ENCODE peak calls at places on chromosomes 2 and 18, in ten cellular contexts. T, D, Q, W, H, A, P, E, V and N are unnamed samples. For H3K9me3, the result is how much of the 10 kb centered on the place peaks cover.

GRCh38 chr2:205403244-205403845 is 279.0 kb upstream of the NRP2 start:
- DNase-seq in A (no peak), Q (no peak), W (no peak), H (no peak), T (no peak), P (peak), V (no peak), D (no peak), E (peak), N (no peak)

GRCh38 chr18:33277431-33277830 is 163.1 kb downstream of the CCDC178 start:
- DNase-seq in H (peak), A (no peak), E (no peak), W (no peak), Q (no peak), P (no peak), T (no peak), V (peak), D (no peak), N (no peak)

GRCh38 chr18:26215247-26215970 is 10.8 kb upstream of the TAF4B start:
- DNase-seq in T (no peak), D (no peak), P (no peak), W (no peak), V (no peak), Q (no peak), E (no peak), A (no peak), H (no peak), N (no peak)

GRCh38 chr18:3454365-3455089 is 4.6 kb downstream of the TGIF1 start:
- DNase-seq in P (no peak), Q (peak), D (no peak), A (peak), W (peak), E (peak), V (peak), H (peak), T (peak), N (no peak)

GRCh38 chr18:23138470-23138869 is 3.2 kb downstream of the CABLES1 start:
- DNase-seq in W (no peak), D (peak), H (no peak), Q (no peak), E (no peak), P (no peak), A (no peak), T (no peak), V (no peak), N (no peak)

GRCh38 chr18:36186461-36187137 is 698 bp upstream of the MOCOS start:
- DNase-seq in E (peak), A (peak), Q (peak), V (peak), W (no peak), T (peak), P (no peak), D (peak), H (no peak), N (no peak)

GRCh38 chr2:9211496-9211895 is 4.9 kb downstream of the ASAP2 start:
- DNase-seq in A (no peak), T (no peak), W (no peak), D (peak), V (no peak), Q (no peak), E (peak), H (peak), P (no peak), N (no peak)

GRCh38 chr2:177172034-177172880 is 40.3 kb upstream of the HNRNPA3 start:
- DNase-seq in V (no peak), H (no peak), Q (no peak), P (peak), W (no peak), E (peak), D (no peak), A (peak), T (no peak), N (no peak)

GRCh38 chr2:54313147-54313546 is 57.1 kb upstream of the TSPYL6 start:
- DNase-seq in V (no peak), T (no peak), H (no peak), W (no peak), P (no peak), Q (no peak), D (no peak), A (no peak), E (no peak), N (no peak)

GRCh38 chr2:9390991-9391390 is 32.3 kb downstream of the ITGB1BP1 start:
- DNase-seq in E (no peak), P (no peak), V (no peak), Q (no peak), H (no peak), T (no peak), A (no peak), W (no peak), D (no peak), N (no peak)

GRCh38 chr18:74625157-74625556 is 27.5 kb downstream of the ZNF407 start:
- DNase-seq in Q (no peak), D (no peak), V (no peak), E (peak), W (no peak), P (no peak), T (no peak), H (peak), A (no peak), N (no peak)

GRCh38 chr2:219452361-219453317 is 18.0 kb downstream of the SPEG start:
- DNase-seq in H (no peak), E (peak), W (peak), Q (peak), A (peak), V (no peak), T (no peak), D (no peak), P (peak), N (no peak)

GRCh38 chr18:136433-136832 is 21.9 kb upstream of the USP14 start:
- DNase-seq in T (no peak), Q (no peak), V (no peak), D (no peak), P (no peak), A (no peak), H (peak), W (no peak), E (no peak), N (peak)

GRCh38 chr2:178005756-178006155 is 66.8 kb downstream of the PDE11A start:
- DNase-seq in D (no peak), W (no peak), T (no peak), Q (no peak), E (peak), A (no peak), P (no peak), V (no peak), H (no peak), N (no peak)

GRCh38 chr2:107132141-107132540 is 246.2 kb upstream of the ST6GAL2 start:
- DNase-seq in E (no peak), V (no peak), D (no peak), P (no peak), A (no peak), H (no peak), T (no peak), Q (no peak), W (no peak), N (no peak)

GRCh38 chr2:140359056-140359771 is 1579.0 kb upstream of the NXPH2 start:
- DNase-seq in Q (no peak), D (no peak), P (no peak), T (no peak), A (no peak), W (no peak), V (no peak), H (peak), E (no peak), N (no peak)

GRCh38 chr2:99140860-99141109 is 722 bp upstream of the C2orf15 start:
- DNase-seq in W (no peak), P (no peak), D (no peak), Q (no peak), A (no peak), H (peak), T (no peak), V (peak), E (no peak), N (no peak)

GRCh38 chr2:167510071-167510759 is 621.9 kb downstream of the XIRP2 start:
- DNase-seq in V (no peak), P (no peak), T (no peak), H (no peak), Q (no peak), W (no peak), A (peak), E (peak), D (no peak), N (no peak)

GRCh38 chr2:208101716-208102631 is 22.4 kb downstream of the CRYGD start:
- DNase-seq in P (no peak), Q (peak), T (no peak), E (peak), H (peak), W (no peak), A (peak), D (no peak), V (peak), N (no peak)

GRCh38 chr18:3016584-3017292 is 3.8 kb upstream of the LPIN2 start:
- DNase-seq in Q (no peak), E (no peak), A (no peak), W (peak), T (no peak), H (peak), V (no peak), D (no peak), P (no peak), N (peak)

GRCh38 chr2:101361519-101361918 is 25.8 kb downstream of the CREG2 start:
- DNase-seq in T (no peak), E (peak), D (no peak), P (no peak), Q (no peak), V (no peak), H (no peak), W (no peak), A (peak), N (peak)

GRCh38 chr2:64653174-64654062 is at the start of gene SERTAD2:
- DNase-seq in P (peak), W (peak), E (peak), Q (peak), V (peak), A (peak), T (peak), D (peak), H (peak), N (peak)

GRCh38 chr2:217835931-217836881 is 166.6 kb downstream of the TNS1 start:
- DNase-seq in H (peak), A (no peak), Q (peak), P (peak), D (peak), V (peak), T (no peak), E (peak), W (peak), N (no peak)

GRCh38 chr2:85445316-85446295 is 27.1 kb downstream of the SH2D6 start:
- DNase-seq in Q (peak), H (peak), P (peak), T (peak), V (no peak), D (peak), W (no peak), E (peak), A (no peak), N (no peak)

GRCh38 chr2:235384624-235385023 is 109.2 kb upstream of the AGAP1 start:
- DNase-seq in E (no peak), D (no peak), V (peak), T (no peak), A (no peak), Q (no peak), W (no peak), H (no peak), P (no peak), N (no peak)

GRCh38 chr2:182625814-182626213 is 90.2 kb upstream of the DNAJC10 start:
- DNase-seq in V (no peak), D (no peak), W (no peak), E (no peak), T (no peak), A (no peak), P (no peak), H (no peak), Q (no peak), N (no peak)

GRCh38 chr18:2480536-2480935 is 90.8 kb downstream of the METTL4 start:
- DNase-seq in Q (no peak), P (no peak), W (no peak), D (no peak), E (no peak), H (no peak), A (peak), V (no peak), T (no peak), N (no peak)

GRCh38 chr2:23385351-23385747 is 370 bp downstream of the KLHL29 start:
- DNase-seq in E (peak), P (no peak), H (peak), T (peak), V (peak), D (peak), W (no peak), A (peak), Q (peak), N (no peak)

GRCh38 chr18:57029761-57030160 is 117.1 kb upstream of the BOD1L2 start:
- DNase-seq in W (no peak), V (peak), H (peak), P (no peak), Q (no peak), A (peak), D (no peak), E (no peak), T (no peak), N (no peak)

GRCh38 chr2:165401285-165401852 is 68.1 kb upstream of the CSRNP3 start:
- DNase-seq in V (peak), E (peak), T (no peak), D (no peak), W (peak), H (peak), A (peak), P (peak), Q (peak), N (peak)

GRCh38 chr18:47184419-47185050 is 8.4 kb upstream of the IER3IP1 start:
- DNase-seq in Q (peak), V (peak), A (no peak), W (peak), E (peak), P (no peak), H (no peak), D (no peak), T (no peak), N (peak)

GRCh38 chr2:33577660-33578059 is 21.4 kb downstream of the FAM98A start:
- DNase-seq in D (no peak), A (no peak), H (no peak), W (no peak), T (no peak), V (no peak), E (peak), P (no peak), Q (no peak), N (no peak)

GRCh38 chr2:134718956-134719814 is at the start of gene TMEM163:
- DNase-seq in Q (peak), W (no peak), E (peak), H (no peak), A (peak), T (peak), D (no peak), V (peak), P (no peak), N (no peak)

GRCh38 chr2:111101592-111101991 is 19.1 kb upstream of the BCL2L11 start:
- DNase-seq in V (no peak), A (no peak), W (no peak), D (no peak), P (no peak), T (no peak), H (no peak), E (no peak), Q (no peak), N (no peak)

GRCh38 chr2:64398730-64399129 is 55.2 kb upstream of the LGALSL start:
- DNase-seq in T (no peak), V (no peak), Q (no peak), W (no peak), A (no peak), D (no peak), P (no peak), E (no peak), H (no peak), N (no peak)

GRCh38 chr2:73203055-73203681 is 794 bp downstream of the NOTO start:
- DNase-seq in D (no peak), W (no peak), E (no peak), A (no peak), V (peak), Q (peak), P (no peak), T (no peak), H (no peak), N (no peak)
- H3K4me3 ChIP-seq in D (peak), W (peak), E (no peak), A (peak), V (peak), Q (no peak), P (no peak), T (no peak), H (peak), N (no peak)

GRCh38 chr2:191895743-191896142 is 48.9 kb upstream of the CAVIN2 start:
- DNase-seq in A (no peak), W (no peak), H (no peak), Q (no peak), P (no peak), T (no peak), V (no peak), E (no peak), D (no peak), N (no peak)

GRCh38 chr2:191892391-191892790 is 45.5 kb upstream of the CAVIN2 start:
- DNase-seq in Q (no peak), E (peak), H (no peak), D (no peak), A (peak), T (no peak), W (no peak), V (no peak), P (peak), N (no peak)

GRCh38 chr2:191899442-191899841 is 52.6 kb upstream of the CAVIN2 start:
- DNase-seq in H (peak), V (no peak), P (peak), E (peak), W (no peak), Q (no peak), D (no peak), A (peak), T (no peak), N (no peak)

GRCh38 chr2:191894681-191895147 is 47.8 kb upstream of the CAVIN2 start:
- DNase-seq in A (peak), T (no peak), P (peak), D (no peak), V (no peak), H (peak), Q (no peak), W (no peak), E (peak), N (no peak)

GRCh38 chr2:191895195-191895594 is 48.3 kb upstream of the CAVIN2 start:
- DNase-seq in W (no peak), E (no peak), P (no peak), T (no peak), V (no peak), H (no peak), A (no peak), Q (no peak), D (no peak), N (no peak)
- H3K9me3 ChIP-seq in W (under half), E (under half), P (under half), T (under half), V (under half), H (under half), A (under half), Q (under half), D (under half), N (under half)

GRCh38 chr2:237687666-237688065 is 60.3 kb downstream of the LRRFIP1 start:
- DNase-seq in W (peak), Q (peak), V (no peak), P (peak), A (peak), D (peak), E (peak), H (peak), T (peak), N (peak)
- H3K27ac ChIP-seq in W (peak), Q (peak), V (no peak), P (peak), A (peak), D (peak), E (peak), H (no peak), T (peak), N (peak)

GRCh38 chr2:176126929-176127768 is 2.4 kb upstream of the HOXD8 start:
- DNase-seq in H (peak), P (peak), A (peak), V (peak), Q (peak), W (peak), D (peak), T (peak), E (peak), N (peak)
- H3K4me3 ChIP-seq in H (peak), P (no peak), A (peak), V (no peak), Q (no peak), W (no peak), D (no peak), T (no peak), E (peak), N (no peak)